ENCODE peak calls at places on chromosome X, in seven cellular contexts. E is neuronal stem cell, L is mesendoderm, S is IMR-90, X is trophoblast cell, J is H9, G is H1. C is an unnamed sample.

GRCh38 chrX:54721424-54721823 is 76.6 kb downstream of the ITIH6 start:
- DNase-seq in E (no peak), L (no peak), S (no peak), X (no peak), J (no peak), G (no peak), C (no peak)

GRCh38 chrX:51866156-51866555 is 27.3 kb upstream of the MAGED1 start:
- DNase-seq in E (no peak), L (no peak), S (peak), X (no peak), J (no peak), G (no peak), C (no peak)

GRCh38 chrX:15301924-15302323 is 13.5 kb downstream of the ASB11 start:
- DNase-seq in E (no peak), L (peak), S (peak), X (peak), J (no peak), G (no peak), C (peak)

GRCh38 chrX:47204970-47205369 is 11.3 kb downstream of the UBA1 start:
- DNase-seq in E (no peak), L (no peak), S (no peak), X (no peak), J (no peak), G (no peak), C (no peak)

GRCh38 chrX:84188320-84188834 is 378 bp upstream of the RPS6KA6 start:
- DNase-seq in E (no peak), L (peak), S (peak), X (peak), J (peak), G (peak), C (peak)

GRCh38 chrX:150610038-150610437 is 41.6 kb downstream of the MTM1 start:
- DNase-seq in E (no peak), L (no peak), S (no peak), X (no peak), J (no peak), G (no peak), C (no peak)

GRCh38 chrX:8726031-8726652 is 5.8 kb downstream of the ANOS1 start:
- DNase-seq in E (no peak), L (peak), S (no peak), X (no peak), J (no peak), G (no peak), C (peak)

GRCh38 chrX:136619889-136620505 is 28.0 kb upstream of the CD40LG start:
- DNase-seq in E (no peak), L (no peak), S (no peak), X (peak), J (no peak), G (no peak), C (no peak)

GRCh38 chrX:15564981-15565579 is 35.7 kb downstream of the ACE2 start:
- DNase-seq in E (no peak), L (peak), S (peak), X (peak), J (peak), G (peak), C (peak)

GRCh38 chrX:113594504-113594903 is 753.9 kb upstream of the AMOT start:
- DNase-seq in E (no peak), L (peak), S (no peak), X (no peak), J (no peak), G (no peak), C (no peak)

GRCh38 chrX:23953908-23954269 is 46.1 kb downstream of the CXorf58 start:
- DNase-seq in E (no peak), L (no peak), S (no peak), X (no peak), J (no peak), G (no peak), C (no peak)

GRCh38 chrX:23952401-23952800 is 44.6 kb downstream of the CXorf58 start:
- DNase-seq in E (no peak), L (no peak), S (no peak), X (no peak), J (no peak), G (no peak), C (no peak)

GRCh38 chrX:23954396-23954795 is 46.6 kb downstream of the CXorf58 start:
- DNase-seq in E (no peak), L (peak), S (no peak), X (peak), J (no peak), G (no peak), C (no peak)

GRCh38 chrX:23952984-23953907 is 45.4 kb downstream of the CXorf58 start:
- DNase-seq in E (no peak), L (peak), S (no peak), X (no peak), J (peak), G (no peak), C (no peak)
- H3K9ac ChIP-seq in E (no peak), L (no peak), S (no peak), X (no peak), J (no peak), G (no peak), C (no peak)

GRCh38 chrX:68831405-68832100 is 2.7 kb downstream of the EFNB1 start:
- DNase-seq in E (no peak), L (no peak), S (peak), X (no peak), J (peak), G (peak), C (peak)

GRCh38 chrX:68833448-68833805 is 4.6 kb downstream of the EFNB1 start:
- DNase-seq in E (no peak), L (no peak), S (no peak), X (no peak), J (peak), G (no peak), C (no peak)

GRCh38 chrX:68830486-68831404 is 1.9 kb downstream of the EFNB1 start:
- DNase-seq in E (no peak), L (no peak), S (no peak), X (no peak), J (peak), G (peak), C (no peak)

GRCh38 chrX:68832516-68833447 is 4.0 kb downstream of the EFNB1 start:
- DNase-seq in E (no peak), L (no peak), S (no peak), X (no peak), J (peak), G (peak), C (no peak)

GRCh38 chrX:68832101-68832416 is 3.2 kb downstream of the EFNB1 start:
- DNase-seq in E (no peak), L (peak), S (peak), X (peak), J (peak), G (peak), C (peak)
- H4K8ac ChIP-seq in E (no peak), L (no peak), S (no peak), X (no peak), J (no peak), G (no peak), C (no peak)

GRCh38 chrX:19807414-19807813 is 80.0 kb downstream of the SH3KBP1 start:
- DNase-seq in E (no peak), L (no peak), S (no peak), X (no peak), J (no peak), G (no peak), C (no peak)
- H3K9ac ChIP-seq in E (no peak), L (no peak), S (no peak), X (no peak), J (no peak), G (no peak), C (no peak)

DNA sequence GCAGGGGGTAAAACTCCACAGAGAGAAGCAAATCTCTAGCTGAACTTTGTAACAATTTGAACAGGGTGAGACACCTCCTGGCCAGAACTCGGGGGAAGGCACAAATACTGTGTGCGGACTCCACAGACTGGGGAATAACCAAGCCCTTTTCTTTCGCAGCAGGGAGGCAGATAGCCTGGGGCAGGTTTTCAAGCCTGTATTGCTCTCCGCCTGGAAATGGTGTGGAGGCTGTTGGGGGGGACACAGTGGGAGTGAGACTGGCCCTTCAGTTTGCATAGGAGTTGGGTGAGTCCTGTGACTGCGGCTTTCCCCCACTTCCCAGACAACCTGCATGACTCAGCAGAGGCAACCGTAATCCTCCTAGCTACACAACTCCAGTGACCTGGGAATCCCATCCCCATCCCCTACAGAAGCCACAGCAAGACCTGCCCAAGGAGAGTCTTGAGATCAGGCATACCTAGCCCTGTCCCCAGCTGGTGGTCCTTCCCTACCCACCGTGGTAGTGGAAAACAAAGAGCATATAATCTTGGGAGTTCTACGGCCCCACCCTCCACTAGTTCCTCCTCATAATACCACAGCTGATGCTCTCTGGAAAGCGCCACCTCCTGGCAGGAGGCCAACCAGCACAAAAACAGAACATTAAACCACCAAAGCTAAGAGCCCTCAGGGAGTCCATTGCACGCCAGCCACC is 12.9 kb upstream of the SMPX start:
- DNase-seq in E (no peak), L (peak), S (no peak), X (no peak), J (peak), G (peak), C (no peak)
- H4K8ac ChIP-seq in E (no peak), L (no peak), S (no peak), X (peak), J (no peak), G (peak), C (no peak)

GRCh38 chrX:154734101-154734781 is 16.6 kb downstream of the GAB3 start:
- DNase-seq in E (no peak), L (no peak), S (peak), X (peak), J (no peak), G (no peak), C (peak)
- H3K9ac ChIP-seq in E (no peak), L (no peak), S (peak), X (no peak), J (no peak), G (no peak), C (no peak)

DNA sequence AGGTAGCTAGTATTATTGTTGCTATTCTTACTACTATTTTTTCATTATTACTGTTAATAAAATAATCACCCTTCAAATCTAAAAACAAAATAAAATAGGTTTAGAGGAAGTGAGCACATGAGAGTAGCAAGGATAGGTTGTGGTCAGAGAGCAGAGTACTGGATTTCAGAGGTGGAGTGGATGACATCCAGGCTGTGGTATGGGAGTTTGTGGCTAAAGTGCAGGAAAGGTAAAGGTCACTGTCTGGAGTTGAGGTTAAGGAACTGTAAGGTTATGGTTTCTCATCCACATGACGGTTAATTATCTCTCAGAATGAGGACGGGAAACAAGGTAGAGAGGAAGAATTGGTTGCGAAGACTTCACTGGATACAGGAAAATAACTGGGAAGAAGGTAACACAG is 27.7 kb downstream of the STEEP1 start:
- DNase-seq in E (no peak), L (no peak), S (no peak), X (peak), J (no peak), G (no peak), C (no peak)
- H4K8ac ChIP-seq in E (no peak), L (no peak), S (no peak), X (no peak), J (no peak), G (no peak), C (no peak)

GRCh38 chrX:153944140-153944799 is at the start of gene RENBP:
- DNase-seq in E (no peak), L (peak), S (no peak), X (no peak), J (peak), G (no peak), C (no peak)
- H3K9ac ChIP-seq in E (no peak), L (peak), S (no peak), X (no peak), J (no peak), G (no peak), C (peak)

C was measured in mesenchymal stem cell.